ENCODE peak calls at places on chromosomes 3 and 15, in six cellular contexts. One of them, this sample, is unnamed.

GRCh38 chr3:196927571-196928453 is 14.5 kb downstream of the NCBP2 start:
- DNase-seq in CD8-positive, alpha-beta T cell: no peak
- DNase-seq in testis: no peak
- DNase-seq in A549: no peak
- DNase-seq in ovary: no peak
- DNase-seq in suprapubic skin: no peak
- DNase-seq in this sample: no peak

GRCh38 chr15:81480645-81481053 is 106.6 kb upstream of the TMC3 start:
- DNase-seq in CD8-positive, alpha-beta T cell: peak
- DNase-seq in testis: peak
- DNase-seq in A549: peak
- DNase-seq in ovary: no peak
- DNase-seq in suprapubic skin: no peak
- DNase-seq in this sample: no peak

GRCh38 chr15:57109005-57109404 is 190.6 kb downstream of the TCF12 start:
- DNase-seq in CD8-positive, alpha-beta T cell: no peak
- DNase-seq in testis: no peak
- DNase-seq in A549: no peak
- DNase-seq in ovary: no peak
- DNase-seq in suprapubic skin: no peak
- DNase-seq in this sample: no peak

GRCh38 chr15:73679180-73679579 is 5.0 kb upstream of the CD276 start:
- DNase-seq in CD8-positive, alpha-beta T cell: no peak
- DNase-seq in testis: no peak
- DNase-seq in A549: no peak
- DNase-seq in ovary: no peak
- DNase-seq in suprapubic skin: no peak
- DNase-seq in this sample: no peak

GRCh38 chr3:72445827-72446405 is 402.3 kb downstream of the SHQ1 start:
- DNase-seq in CD8-positive, alpha-beta T cell: no peak
- DNase-seq in testis: no peak
- DNase-seq in A549: no peak
- DNase-seq in ovary: no peak
- DNase-seq in suprapubic skin: no peak
- DNase-seq in this sample: no peak

GRCh38 chr3:94307588-94307987 is 244.7 kb downstream of the NSUN3 start:
- DNase-seq in CD8-positive, alpha-beta T cell: no peak
- DNase-seq in testis: no peak
- DNase-seq in A549: no peak
- DNase-seq in ovary: no peak
- DNase-seq in suprapubic skin: no peak
- DNase-seq in this sample: no peak

GRCh38 chr3:122343654-122344053 is 18.6 kb downstream of the CSTA start:
- DNase-seq in CD8-positive, alpha-beta T cell: no peak
- DNase-seq in testis: no peak
- DNase-seq in A549: no peak
- DNase-seq in ovary: no peak
- DNase-seq in suprapubic skin: no peak
- DNase-seq in this sample: no peak

GRCh38 chr3:155712008-155712407 is 32.9 kb downstream of the PLCH1 start:
- DNase-seq in CD8-positive, alpha-beta T cell: no peak
- DNase-seq in testis: no peak
- DNase-seq in A549: no peak
- DNase-seq in ovary: no peak
- DNase-seq in suprapubic skin: no peak
- DNase-seq in this sample: no peak

GRCh38 chr3:123258811-123259420 is 57.2 kb downstream of the SEC22A start:
- DNase-seq in CD8-positive, alpha-beta T cell: no peak
- DNase-seq in testis: no peak
- DNase-seq in A549: peak
- DNase-seq in ovary: no peak
- DNase-seq in suprapubic skin: no peak
- DNase-seq in this sample: no peak

GRCh38 chr3:30964612-30965011 is 70.2 kb upstream of the GADL1 start:
- DNase-seq in CD8-positive, alpha-beta T cell: no peak
- DNase-seq in testis: no peak
- DNase-seq in A549: no peak
- DNase-seq in ovary: no peak
- DNase-seq in suprapubic skin: no peak
- DNase-seq in this sample: no peak

GRCh38 chr3:170565495-170565894 is 20.4 kb downstream of the SLC7A14 start:
- DNase-seq in CD8-positive, alpha-beta T cell: no peak
- DNase-seq in testis: no peak
- DNase-seq in A549: no peak
- DNase-seq in ovary: no peak
- DNase-seq in suprapubic skin: no peak
- DNase-seq in this sample: no peak

GRCh38 chr3:165749817-165750216 is 87.4 kb downstream of the BCHE start:
- DNase-seq in CD8-positive, alpha-beta T cell: no peak
- DNase-seq in testis: no peak
- DNase-seq in A549: no peak
- DNase-seq in ovary: no peak
- DNase-seq in suprapubic skin: no peak
- DNase-seq in this sample: no peak

GRCh38 chr3:72666444-72666755 is 181.8 kb downstream of the SHQ1 start:
- DNase-seq in CD8-positive, alpha-beta T cell: no peak
- DNase-seq in testis: no peak
- DNase-seq in A549: no peak
- DNase-seq in ovary: no peak
- DNase-seq in suprapubic skin: no peak
- DNase-seq in this sample: no peak

GRCh38 chr15:65212097-65212496 is 824 bp upstream of the CILP start:
- DNase-seq in CD8-positive, alpha-beta T cell: peak
- DNase-seq in testis: no peak
- DNase-seq in A549: peak
- DNase-seq in ovary: no peak
- DNase-seq in suprapubic skin: no peak
- DNase-seq in this sample: no peak

GRCh38 chr15:51497806-51498205 is 124.8 kb downstream of the DMXL2 start:
- DNase-seq in CD8-positive, alpha-beta T cell: no peak
- DNase-seq in testis: no peak
- DNase-seq in A549: no peak
- DNase-seq in ovary: no peak
- DNase-seq in suprapubic skin: no peak
- DNase-seq in this sample: no peak

GRCh38 chr3:133268772-133269171 is 131.1 kb upstream of the BFSP2 start:
- DNase-seq in CD8-positive, alpha-beta T cell: no peak
- DNase-seq in testis: no peak
- DNase-seq in A549: no peak
- DNase-seq in ovary: no peak
- DNase-seq in suprapubic skin: no peak
- DNase-seq in this sample: no peak

GRCh38 chr3:98388147-98388546 is 2.3 kb upstream of the OR5K3 start:
- DNase-seq in CD8-positive, alpha-beta T cell: no peak
- DNase-seq in testis: no peak
- DNase-seq in A549: no peak
- DNase-seq in ovary: no peak
- DNase-seq in suprapubic skin: no peak
- DNase-seq in this sample: no peak

GRCh38 chr3:141413387-141414140 is 45.3 kb downstream of the ZBTB38 start:
- DNase-seq in CD8-positive, alpha-beta T cell: peak
- DNase-seq in testis: no peak
- DNase-seq in A549: peak
- DNase-seq in ovary: no peak
- DNase-seq in suprapubic skin: no peak
- DNase-seq in this sample: no peak

GRCh38 chr3:156918746-156919145 is 92.6 kb downstream of the LEKR1 start:
- DNase-seq in CD8-positive, alpha-beta T cell: no peak
- DNase-seq in testis: no peak
- DNase-seq in A549: no peak
- DNase-seq in ovary: no peak
- DNase-seq in suprapubic skin: no peak
- DNase-seq in this sample: no peak

GRCh38 chr3:156920399-156920798 is 94.2 kb downstream of the LEKR1 start:
- DNase-seq in CD8-positive, alpha-beta T cell: no peak
- DNase-seq in testis: no peak
- DNase-seq in A549: no peak
- DNase-seq in ovary: no peak
- DNase-seq in suprapubic skin: no peak
- DNase-seq in this sample: no peak

GRCh38 chr3:156923349-156923748 is 97.2 kb downstream of the LEKR1 start:
- DNase-seq in CD8-positive, alpha-beta T cell: no peak
- DNase-seq in testis: no peak
- DNase-seq in A549: no peak
- DNase-seq in ovary: no peak
- DNase-seq in suprapubic skin: no peak
- DNase-seq in this sample: no peak

GRCh38 chr3:156915372-156915771 is 89.2 kb downstream of the LEKR1 start:
- DNase-seq in CD8-positive, alpha-beta T cell: no peak
- DNase-seq in testis: no peak
- DNase-seq in A549: no peak
- DNase-seq in ovary: no peak
- DNase-seq in suprapubic skin: no peak
- DNase-seq in this sample: no peak

GRCh38 chr3:156919818-156920217 is 93.7 kb downstream of the LEKR1 start:
- DNase-seq in CD8-positive, alpha-beta T cell: no peak
- DNase-seq in testis: no peak
- DNase-seq in A549: no peak
- DNase-seq in ovary: no peak
- DNase-seq in suprapubic skin: no peak
- DNase-seq in this sample: no peak
- H3K27ac ChIP-seq in CD8-positive, alpha-beta T cell: no peak
- H3K27ac ChIP-seq in testis: no peak
- H3K27ac ChIP-seq in A549: no peak
- H3K27ac ChIP-seq in ovary: no peak
- H3K27ac ChIP-seq in suprapubic skin: no peak
- H3K27ac ChIP-seq in this sample: no peak

GRCh38 chr15:101188517-101189340 is 63.1 kb downstream of the CHSY1 start:
- DNase-seq in CD8-positive, alpha-beta T cell: no peak
- DNase-seq in testis: peak
- DNase-seq in A549: no peak
- DNase-seq in ovary: peak
- DNase-seq in suprapubic skin: no peak
- DNase-seq in this sample: no peak
- H3K4me3 ChIP-seq in CD8-positive, alpha-beta T cell: no peak
- H3K4me3 ChIP-seq in testis: peak
- H3K4me3 ChIP-seq in A549: no peak
- H3K4me3 ChIP-seq in ovary: peak
- H3K4me3 ChIP-seq in suprapubic skin: peak
- H3K4me3 ChIP-seq in this sample: peak

GRCh38 chr3:15858547-15859506 is 61.0 kb upstream of the ANKRD28 start:
- DNase-seq in CD8-positive, alpha-beta T cell: peak
- DNase-seq in testis: peak
- DNase-seq in A549: peak
- DNase-seq in ovary: peak
- DNase-seq in suprapubic skin: peak
- DNase-seq in this sample: no peak
- TF ChIP-seq CTCF in CD8-positive, alpha-beta T cell: no peak
- TF ChIP-seq CTCF in testis: no peak
- TF ChIP-seq CTCF in A549: no peak
- TF ChIP-seq CTCF in ovary: peak
- TF ChIP-seq CTCF in suprapubic skin: no peak
- TF ChIP-seq CTCF in this sample: no peak

GRCh38 chr3:53817809-53818208 is 28.4 kb downstream of the CHDH start:
- DNase-seq in CD8-positive, alpha-beta T cell: peak
- DNase-seq in testis: peak
- DNase-seq in A549: no peak
- DNase-seq in ovary: no peak
- DNase-seq in suprapubic skin: peak
- DNase-seq in this sample: peak
- H3K27ac ChIP-seq in CD8-positive, alpha-beta T cell: no peak
- H3K27ac ChIP-seq in testis: no peak
- H3K27ac ChIP-seq in A549: no peak
- H3K27ac ChIP-seq in ovary: no peak
- H3K27ac ChIP-seq in suprapubic skin: no peak
- H3K27ac ChIP-seq in this sample: no peak

GRCh38 chr3:116739678-116740077 is 30.1 kb downstream of the TUSC7 start:
- DNase-seq in CD8-positive, alpha-beta T cell: no peak
- DNase-seq in testis: no peak
- DNase-seq in A549: no peak
- DNase-seq in ovary: no peak
- DNase-seq in suprapubic skin: no peak
- DNase-seq in this sample: no peak
- H3K4me3 ChIP-seq in CD8-positive, alpha-beta T cell: no peak
- H3K4me3 ChIP-seq in testis: no peak
- H3K4me3 ChIP-seq in A549: no peak
- H3K4me3 ChIP-seq in ovary: no peak
- H3K4me3 ChIP-seq in suprapubic skin: no peak
- H3K4me3 ChIP-seq in this sample: no peak

DNA sequence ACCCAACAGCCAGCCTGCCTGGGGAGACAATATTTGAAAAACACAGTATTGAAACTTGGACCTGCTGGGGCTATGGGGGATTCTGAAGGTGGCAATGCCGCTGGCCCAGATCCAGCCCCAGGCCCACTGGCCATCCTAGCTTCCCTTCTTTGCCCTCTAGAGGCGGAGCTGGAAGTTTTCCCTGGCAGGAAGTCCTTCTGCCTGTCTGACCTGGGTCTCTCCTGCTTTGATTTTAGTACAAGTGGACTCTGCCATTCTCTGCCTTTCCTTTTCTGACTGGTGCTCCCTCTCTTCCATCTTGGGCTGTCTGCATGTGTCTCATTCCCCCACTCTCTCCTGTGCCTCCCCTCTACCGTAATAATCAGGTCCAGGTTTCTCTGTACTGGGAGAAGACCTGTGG is 3.6 kb downstream of the SEMA3F start:
- DNase-seq in CD8-positive, alpha-beta T cell: no peak
- DNase-seq in testis: no peak
- DNase-seq in A549: no peak
- DNase-seq in ovary: no peak
- DNase-seq in suprapubic skin: no peak
- DNase-seq in this sample: no peak
- TF ChIP-seq CTCF in CD8-positive, alpha-beta T cell: no peak
- TF ChIP-seq CTCF in testis: no peak
- TF ChIP-seq CTCF in A549: no peak
- TF ChIP-seq CTCF in ovary: no peak
- TF ChIP-seq CTCF in suprapubic skin: no peak
- TF ChIP-seq CTCF in this sample: no peak

GRCh38 chr3:14429237-14429636 is 26.8 kb downstream of the SLC6A6 start:
- DNase-seq in CD8-positive, alpha-beta T cell: no peak
- DNase-seq in testis: no peak
- DNase-seq in A549: no peak
- DNase-seq in ovary: no peak
- DNase-seq in suprapubic skin: no peak
- DNase-seq in this sample: no peak

GRCh38 chr3:14430706-14431470 is 28.5 kb downstream of the SLC6A6 start:
- DNase-seq in CD8-positive, alpha-beta T cell: no peak
- DNase-seq in testis: no peak
- DNase-seq in A549: no peak
- DNase-seq in ovary: no peak
- DNase-seq in suprapubic skin: no peak
- DNase-seq in this sample: no peak

GRCh38 chr3:14428087-14429067 is 26.0 kb downstream of the SLC6A6 start:
- DNase-seq in CD8-positive, alpha-beta T cell: no peak
- DNase-seq in testis: no peak
- DNase-seq in A549: no peak
- DNase-seq in ovary: no peak
- DNase-seq in suprapubic skin: no peak
- DNase-seq in this sample: no peak

GRCh38 chr3:14431556-14431927 is 29.1 kb downstream of the SLC6A6 start:
- DNase-seq in CD8-positive, alpha-beta T cell: no peak
- DNase-seq in testis: no peak
- DNase-seq in A549: no peak
- DNase-seq in ovary: no peak
- DNase-seq in suprapubic skin: no peak
- DNase-seq in this sample: no peak

GRCh38 chr3:14429689-14430452 is 27.5 kb downstream of the SLC6A6 start:
- DNase-seq in CD8-positive, alpha-beta T cell: no peak
- DNase-seq in testis: no peak
- DNase-seq in A549: no peak
- DNase-seq in ovary: no peak
- DNase-seq in suprapubic skin: no peak
- DNase-seq in this sample: no peak
- H3K27ac ChIP-seq in CD8-positive, alpha-beta T cell: peak
- H3K27ac ChIP-seq in testis: no peak
- H3K27ac ChIP-seq in A549: peak
- H3K27ac ChIP-seq in ovary: no peak
- H3K27ac ChIP-seq in suprapubic skin: no peak
- H3K27ac ChIP-seq in this sample: no peak